ENCODE peak calls at places on chromosomes 5 and 9, in five cellular contexts. One of them, this sample, is unnamed. For H3K4me1, the result is how much of the 10 kb centered on the place peaks cover.

GRCh38 chr9:82208741-82209450 is 220.3 kb downstream of the SPATA31D1 start:
- DNase-seq in breast epithelium: no peak
- DNase-seq in tibial nerve: no peak
- DNase-seq in ovary: no peak
- DNase-seq in body of pancreas: no peak
- DNase-seq in this sample: no peak

GRCh38 chr9:70924380-70924779 is 197.0 kb downstream of the TRPM3 start:
- DNase-seq in tibial nerve: no peak
- DNase-seq in body of pancreas: no peak
- DNase-seq in breast epithelium: no peak
- DNase-seq in ovary: no peak
- DNase-seq in this sample: no peak

GRCh38 chr5:112240011-112240410 is 179.1 kb downstream of the EPB41L4A start:
- DNase-seq in body of pancreas: no peak
- DNase-seq in breast epithelium: no peak
- DNase-seq in ovary: no peak
- DNase-seq in tibial nerve: no peak
- DNase-seq in this sample: no peak

GRCh38 chr9:130707225-130707976 is 13.8 kb downstream of the EXOSC2 start:
- DNase-seq in ovary: peak
- DNase-seq in breast epithelium: no peak
- DNase-seq in body of pancreas: peak
- DNase-seq in tibial nerve: peak
- DNase-seq in this sample: peak

GRCh38 chr5:145506451-145506850 is 328.7 kb downstream of the PRELID2 start:
- DNase-seq in breast epithelium: no peak
- DNase-seq in ovary: no peak
- DNase-seq in body of pancreas: no peak
- DNase-seq in tibial nerve: no peak
- DNase-seq in this sample: no peak

GRCh38 chr5:157390179-157390923 is 69.7 kb upstream of the NIPAL4 start:
- DNase-seq in ovary: no peak
- DNase-seq in body of pancreas: no peak
- DNase-seq in tibial nerve: no peak
- DNase-seq in breast epithelium: peak
- DNase-seq in this sample: no peak

GRCh38 chr9:13524245-13524644 is 244.8 kb upstream of the MPDZ start:
- DNase-seq in ovary: no peak
- DNase-seq in breast epithelium: no peak
- DNase-seq in tibial nerve: no peak
- DNase-seq in body of pancreas: no peak
- DNase-seq in this sample: no peak

GRCh38 chr5:153937661-153938060 is 101.0 kb downstream of the FAM114A2 start:
- DNase-seq in breast epithelium: no peak
- DNase-seq in ovary: no peak
- DNase-seq in tibial nerve: no peak
- DNase-seq in body of pancreas: no peak
- DNase-seq in this sample: no peak

GRCh38 chr5:141870871-141871270 is 7.3 kb downstream of the PCDH1 start:
- DNase-seq in body of pancreas: no peak
- DNase-seq in breast epithelium: no peak
- DNase-seq in ovary: no peak
- DNase-seq in tibial nerve: no peak
- DNase-seq in this sample: peak

GRCh38 chr9:4572184-4572826 is 82.0 kb downstream of the SLC1A1 start:
- DNase-seq in body of pancreas: no peak
- DNase-seq in breast epithelium: no peak
- DNase-seq in tibial nerve: no peak
- DNase-seq in ovary: no peak
- DNase-seq in this sample: no peak

GRCh38 chr5:133967124-133967523 is 1.3 kb downstream of the C5orf15 start:
- DNase-seq in ovary: no peak
- DNase-seq in body of pancreas: no peak
- DNase-seq in breast epithelium: no peak
- DNase-seq in tibial nerve: no peak
- DNase-seq in this sample: no peak
- H3K4me3 ChIP-seq in ovary: peak
- H3K4me3 ChIP-seq in body of pancreas: no peak
- H3K4me3 ChIP-seq in breast epithelium: no peak
- H3K4me3 ChIP-seq in tibial nerve: peak
- H3K4me3 ChIP-seq in this sample: no peak

GRCh38 chr9:27394826-27395201 is 97.9 kb upstream of the EQTN start:
- DNase-seq in ovary: no peak
- DNase-seq in body of pancreas: no peak
- DNase-seq in tibial nerve: no peak
- DNase-seq in breast epithelium: no peak
- DNase-seq in this sample: no peak

GRCh38 chr9:27393054-27393846 is 96.3 kb upstream of the EQTN start:
- DNase-seq in body of pancreas: no peak
- DNase-seq in breast epithelium: no peak
- DNase-seq in tibial nerve: no peak
- DNase-seq in ovary: no peak
- DNase-seq in this sample: no peak

GRCh38 chr9:27394154-27394825 is 97.3 kb upstream of the EQTN start:
- DNase-seq in body of pancreas: no peak
- DNase-seq in ovary: no peak
- DNase-seq in breast epithelium: no peak
- DNase-seq in tibial nerve: no peak
- DNase-seq in this sample: no peak

GRCh38 chr9:27392451-27392850 is 95.5 kb upstream of the EQTN start:
- DNase-seq in breast epithelium: no peak
- DNase-seq in body of pancreas: no peak
- DNase-seq in ovary: no peak
- DNase-seq in tibial nerve: no peak
- DNase-seq in this sample: no peak

DNA sequence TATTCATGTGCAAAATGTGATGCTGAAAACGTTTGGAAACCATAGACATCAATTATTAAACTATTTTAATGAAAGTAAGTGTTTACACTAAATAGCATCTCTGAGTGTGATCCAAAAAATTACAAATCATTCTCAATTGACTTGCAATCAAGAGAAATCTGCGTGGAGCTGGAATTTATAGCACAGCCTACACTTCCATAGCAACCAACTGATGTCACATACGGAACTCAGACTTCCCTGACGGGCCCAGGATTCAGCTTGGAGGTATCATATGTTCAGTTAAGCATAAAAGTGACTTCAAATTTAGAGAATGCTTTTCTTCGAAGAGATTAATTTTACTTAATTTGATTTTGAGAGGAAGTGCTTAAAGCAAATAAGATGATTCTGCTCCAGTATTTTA is 94.5 kb upstream of the EQTN start:
- DNase-seq in tibial nerve: no peak
- DNase-seq in body of pancreas: no peak
- DNase-seq in breast epithelium: no peak
- DNase-seq in ovary: no peak
- DNase-seq in this sample: no peak
- H3K4me1 ChIP-seq in tibial nerve: under half
- H3K4me1 ChIP-seq in body of pancreas: under half
- H3K4me1 ChIP-seq in breast epithelium: under half
- H3K4me1 ChIP-seq in ovary: under half
- H3K4me1 ChIP-seq in this sample: under half

GRCh38 chr5:169584998-169585451 is 1.5 kb downstream of the SPDL1 start:
- DNase-seq in breast epithelium: no peak
- DNase-seq in body of pancreas: no peak
- DNase-seq in ovary: no peak
- DNase-seq in tibial nerve: no peak
- DNase-seq in this sample: no peak
- TF ChIP-seq POLR2A in breast epithelium: no peak
- TF ChIP-seq POLR2A in body of pancreas: no peak
- TF ChIP-seq POLR2A in ovary: no peak
- TF ChIP-seq POLR2A in tibial nerve: no peak
- TF ChIP-seq POLR2A in this sample: no peak

GRCh38 chr9:133792721-133793470 is 54.7 kb upstream of the SARDH start:
- DNase-seq in breast epithelium: peak
- DNase-seq in body of pancreas: peak
- DNase-seq in tibial nerve: peak
- DNase-seq in ovary: peak
- DNase-seq in this sample: peak
- H3K4me3 ChIP-seq in breast epithelium: no peak
- H3K4me3 ChIP-seq in body of pancreas: no peak
- H3K4me3 ChIP-seq in tibial nerve: no peak
- H3K4me3 ChIP-seq in ovary: no peak
- H3K4me3 ChIP-seq in this sample: no peak

DNA sequence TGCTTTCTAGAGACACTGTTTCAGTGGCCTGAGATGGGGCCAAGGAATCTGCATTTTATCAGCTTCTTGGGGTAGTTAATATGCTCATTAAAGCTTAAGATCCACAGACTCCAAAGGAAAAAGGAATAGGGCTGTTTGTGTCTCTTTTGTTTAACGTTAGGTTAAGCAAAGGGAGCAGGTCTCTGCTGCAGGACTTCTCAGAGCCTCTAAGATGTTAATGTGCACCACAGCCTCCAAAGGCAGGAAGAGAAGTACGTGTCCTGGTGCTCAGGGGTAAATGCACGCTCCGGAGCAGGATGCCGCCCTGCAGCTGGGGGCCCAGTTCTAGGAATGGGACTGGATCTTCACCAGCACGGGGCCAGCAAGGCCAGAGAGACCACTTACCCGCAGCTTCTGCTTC is 19.6 kb downstream of the SPARC start:
- DNase-seq in body of pancreas: no peak
- DNase-seq in ovary: no peak
- DNase-seq in breast epithelium: no peak
- DNase-seq in tibial nerve: no peak
- DNase-seq in this sample: no peak
- H3K4me1 ChIP-seq in body of pancreas: under half
- H3K4me1 ChIP-seq in ovary: half or more
- H3K4me1 ChIP-seq in breast epithelium: under half
- H3K4me1 ChIP-seq in tibial nerve: under half
- H3K4me1 ChIP-seq in this sample: under half

GRCh38 chr9:96116275-96117051 is 185.5 kb downstream of the HSD17B3 start:
- DNase-seq in ovary: no peak
- DNase-seq in tibial nerve: no peak
- DNase-seq in breast epithelium: peak
- DNase-seq in body of pancreas: peak
- DNase-seq in this sample: no peak
- TF ChIP-seq POLR2A in ovary: no peak
- TF ChIP-seq POLR2A in tibial nerve: no peak
- TF ChIP-seq POLR2A in breast epithelium: no peak
- TF ChIP-seq POLR2A in body of pancreas: peak
- TF ChIP-seq POLR2A in this sample: no peak

DNA sequence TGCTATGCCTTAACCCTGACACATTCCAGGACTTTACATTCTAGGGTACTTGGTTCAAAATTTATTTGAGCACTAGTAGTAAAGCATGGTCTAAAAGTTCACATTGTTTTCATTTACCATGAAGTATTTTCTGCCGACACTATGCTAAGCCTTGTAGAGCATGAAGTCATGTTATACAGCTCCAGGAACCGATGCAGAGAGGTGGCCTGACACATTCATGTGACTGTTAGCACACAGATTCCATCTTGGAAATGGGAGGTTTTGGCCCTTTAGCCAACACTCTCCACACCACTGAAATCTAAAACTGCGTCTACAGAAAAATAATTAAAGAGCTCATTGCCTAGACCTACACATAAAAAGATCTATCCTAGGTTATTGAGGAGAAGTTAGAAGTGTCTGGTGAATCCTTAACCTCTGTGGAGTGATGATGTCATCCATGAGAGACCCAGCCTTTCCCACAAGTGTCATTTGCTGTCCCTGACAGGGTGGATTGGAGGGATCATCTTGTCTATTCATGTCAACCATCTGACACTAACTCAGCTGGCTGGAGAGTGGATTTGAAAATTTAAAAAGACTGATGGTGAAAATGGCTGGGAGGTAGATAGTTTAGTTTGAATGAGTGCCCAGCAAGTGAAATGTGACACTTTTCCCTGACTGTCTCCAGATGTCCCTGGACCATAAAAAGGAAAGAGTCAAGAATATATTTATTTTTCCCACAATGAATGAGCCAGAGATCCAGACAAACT is 1.3 kb downstream of the RANBP3L start:
- DNase-seq in ovary: no peak
- DNase-seq in breast epithelium: no peak
- DNase-seq in body of pancreas: no peak
- DNase-seq in tibial nerve: no peak
- DNase-seq in this sample: no peak
- H3K4me3 ChIP-seq in ovary: no peak
- H3K4me3 ChIP-seq in breast epithelium: peak
- H3K4me3 ChIP-seq in body of pancreas: no peak
- H3K4me3 ChIP-seq in tibial nerve: peak
- H3K4me3 ChIP-seq in this sample: no peak

This sample was measured in right lobe of liver.